ENCODE peak calls at places on chromosomes 4 and X, in six cellular contexts. P, T, D, J, Y and X are unnamed samples.

GRCh38 chr4:47696823-47697222 is 141.0 kb downstream of the CORIN start:
- DNase-seq in P (no peak), T (no peak), D (no peak), J (no peak), Y (no peak), X (no peak)

GRCh38 chrX:153443476-153444332 is 2.2 kb downstream of the TREX2 start:
- DNase-seq in P (no peak), T (no peak), D (no peak), J (no peak), Y (peak; percentile 47), X (no peak)

GRCh38 chr4:76155979-76156378 is 7.8 kb upstream of the NUP54 start:
- DNase-seq in P (no peak), T (no peak), D (no peak), J (no peak), Y (no peak), X (no peak)

GRCh38 chr4:94895081-94895480 is 137.3 kb downstream of the BMPR1B start:
- DNase-seq in P (no peak), T (no peak), D (no peak), J (no peak), Y (no peak), X (no peak)

GRCh38 chr4:168410681-168411080 is 69.6 kb downstream of the DDX60L start:
- DNase-seq in P (no peak), T (no peak), D (no peak), J (no peak), Y (no peak), X (no peak)

GRCh38 chr4:159105761-159106243 is 2.9 kb downstream of the RAPGEF2 start:
- DNase-seq in P (peak; percentile 96), T (peak; percentile 55), D (no peak), J (peak; percentile 55), Y (peak; percentile 63), X (peak; percentile 45)

GRCh38 chr4:31104033-31104432 is 383.9 kb downstream of the PCDH7 start:
- DNase-seq in P (no peak), T (no peak), D (no peak), J (no peak), Y (no peak), X (no peak)

GRCh38 chrX:16606142-16606720 is 43.7 kb upstream of the S100G start:
- DNase-seq in P (no peak), T (no peak), D (no peak), J (no peak), Y (no peak), X (no peak)

GRCh38 chrX:106899276-106899675 is 3.9 kb downstream of the RIPPLY1 start:
- DNase-seq in P (no peak), T (no peak), D (no peak), J (no peak), Y (no peak), X (no peak)

GRCh38 chr4:154349829-154350228 is 141.8 kb downstream of the DCHS2 start:
- DNase-seq in P (no peak), T (no peak), D (no peak), J (no peak), Y (peak; percentile 35), X (no peak)

GRCh38 chrX:150478496-150479492 is 89.6 kb upstream of the MTM1 start:
- DNase-seq in P (no peak), T (no peak), D (no peak), J (no peak), Y (no peak), X (no peak)

GRCh38 chr4:89434364-89434988 is 126.9 kb upstream of the GPRIN3 start:
- DNase-seq in P (peak; percentile 46), T (peak; percentile 65), D (no peak), J (no peak), Y (peak; percentile 31), X (no peak)

GRCh38 chr4:84920591-84920990 is 45.9 kb downstream of the WDFY3 start:
- DNase-seq in P (peak; percentile 65), T (peak; percentile 84), D (no peak), J (no peak), Y (peak; percentile 67), X (no peak)

GRCh38 chr4:3201718-3202702 is 46.9 kb upstream of the MSANTD1 start:
- DNase-seq in P (no peak), T (peak; percentile 10), D (no peak), J (peak; percentile 27), Y (no peak), X (no peak)

GRCh38 chr4:89837385-89837995 is 529 bp upstream of the SNCA start:
- DNase-seq in P (peak; percentile 79), T (peak; percentile 43), D (no peak), J (peak; percentile 91), Y (no peak), X (no peak)

GRCh38 chr4:128354205-128354821 is 66.7 kb upstream of the PGRMC2 start:
- DNase-seq in P (peak; percentile 92), T (peak; percentile 80), D (no peak), J (no peak), Y (peak; percentile 54), X (no peak)

GRCh38 chrX:128653524-128653923 is 601.3 kb upstream of the ACTRT1 start:
- DNase-seq in P (no peak), T (no peak), D (no peak), J (peak; percentile 62), Y (no peak), X (no peak)

GRCh38 chr4:121252224-121252806 is 88.2 kb upstream of the TNIP3 start:
- DNase-seq in P (peak; percentile 65), T (peak; percentile 81), D (peak; percentile 70), J (peak; percentile 90), Y (peak; percentile 75), X (peak; percentile 69)

GRCh38 chrX:1601768-1602085 is 10.3 kb downstream of the AKAP17A start:
- DNase-seq in P (no peak), T (no peak), D (peak; percentile 30), J (no peak), Y (no peak), X (no peak)

GRCh38 chrX:48540015-48540350 is 469 bp downstream of the TBC1D25 start:
- DNase-seq in P (peak; percentile 50), T (peak; percentile 47), D (no peak), J (no peak), Y (no peak), X (no peak)

GRCh38 chr4:5563856-5564255 is 144.5 kb downstream of the EVC2 start:
- DNase-seq in P (no peak), T (no peak), D (no peak), J (no peak), Y (no peak), X (no peak)

GRCh38 chr4:122458625-122459024 is 2.1 kb upstream of the IL2 start:
- DNase-seq in P (peak; percentile 6), T (peak; percentile 4), D (no peak), J (peak; percentile 52), Y (peak; percentile 73), X (no peak)

DNA sequence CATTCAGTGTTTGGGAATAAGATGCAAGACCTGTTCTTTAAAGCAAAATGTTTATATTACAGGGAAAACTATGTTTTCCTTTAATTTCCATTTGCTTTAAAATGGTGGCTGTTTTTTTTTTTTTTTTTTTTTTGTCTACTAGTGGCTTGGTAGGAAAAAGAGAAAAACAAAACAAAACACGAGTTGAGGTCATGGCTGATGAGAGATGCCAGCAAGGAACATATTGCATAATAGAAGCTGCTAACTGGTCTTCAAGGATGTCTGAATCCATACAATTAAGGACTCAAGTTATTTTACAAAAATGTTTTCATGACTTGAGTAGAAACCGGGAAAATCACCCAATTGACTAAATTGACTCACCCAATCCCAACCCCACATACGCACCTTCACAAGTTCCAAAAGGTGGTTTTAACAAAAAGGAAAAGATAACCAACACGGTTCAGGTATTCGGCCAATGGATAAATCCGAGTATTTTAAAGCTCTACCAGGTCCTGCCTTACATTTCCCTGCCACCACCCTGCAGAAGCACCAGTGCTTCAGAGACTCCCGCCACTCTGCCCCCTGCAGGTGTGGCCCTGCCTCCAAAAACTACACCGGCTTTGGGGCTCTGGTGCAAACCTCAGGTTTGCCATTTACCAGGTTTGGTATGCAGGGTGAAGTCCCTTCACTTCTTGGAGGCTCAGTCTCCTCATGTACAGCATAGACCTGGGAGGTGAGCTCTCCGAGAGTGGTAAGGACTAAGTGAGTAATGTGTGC is 27.1 kb downstream of the PIR start:
- DNase-seq in P (no peak), T (peak; percentile 44), D (no peak), J (peak; percentile 86), Y (peak; percentile 5), X (no peak)
- TF ChIP-seq CTCF in P (no peak), T (peak; percentile 6), D (no peak), J (peak; percentile 79), Y (peak; percentile 41), X (peak; percentile 20)

GRCh38 chr4:955931-956381 is 17.4 kb downstream of the DGKQ start:
- DNase-seq in P (no peak), T (no peak), D (peak; percentile 57), J (no peak), Y (no peak), X (no peak)
- H3K36me3 ChIP-seq in P (no peaks in the 10 kb centered on the region), T (no peaks in the 10 kb centered on the region), D (peaks cover 8% of the 10 kb centered on the region), J (no peaks in the 10 kb centered on the region), Y (no peaks in the 10 kb centered on the region), X (no peaks in the 10 kb centered on the region)

GRCh38 chr4:23660865-23661264 is 229.0 kb downstream of the PPARGC1A start:
- DNase-seq in P (no peak), T (no peak), D (no peak), J (no peak), Y (no peak), X (no peak)
- TF ChIP-seq CTCF in P (no peak), T (no peak), D (no peak), J (peak; percentile 58), Y (peak; percentile 16), X (no peak)

DNA sequence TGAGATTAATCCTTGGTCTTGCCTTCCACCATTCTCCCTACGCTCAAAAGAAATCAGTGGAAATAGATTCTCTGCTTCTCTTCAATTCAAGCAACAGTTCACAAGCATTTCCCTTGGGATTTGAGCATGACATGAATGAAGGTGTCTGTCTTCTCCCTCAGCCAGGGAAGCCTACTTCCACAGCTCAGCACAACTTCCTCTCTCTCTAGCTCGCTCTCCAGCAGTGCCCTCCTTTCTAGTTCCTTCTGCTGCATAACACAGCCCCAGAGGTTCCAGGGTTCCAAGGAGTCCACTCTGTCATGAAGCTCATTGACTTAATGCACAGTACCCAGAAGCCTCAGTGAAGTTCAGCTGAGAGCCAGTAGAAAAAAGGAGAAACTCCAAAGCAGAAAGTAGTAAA is 81.3 kb downstream of the PLS3 start:
- DNase-seq in P (no peak), T (peak; percentile 7), D (no peak), J (peak; percentile 59), Y (no peak), X (no peak)
- H3K36me3 ChIP-seq in P (peaks cover 17% of the 10 kb centered on the region), T (peaks cover 63% of the 10 kb centered on the region), D (peaks cover 50% of the 10 kb centered on the region), J (peaks cover 40% of the 10 kb centered on the region), Y (peaks cover 66% of the 10 kb centered on the region), X (no peaks in the 10 kb centered on the region)

GRCh38 chrX:103413981-103414380 is 37.6 kb downstream of the BEX3 start:
- DNase-seq in P (no peak), T (no peak), D (no peak), J (no peak), Y (no peak), X (no peak)
- TF ChIP-seq CTCF in P (no peak), T (no peak), D (no peak), J (no peak), Y (no peak), X (no peak)

GRCh38 chr4:7060346-7061150 is 7.3 kb downstream of the GRPEL1 start:
- DNase-seq in P (no peak), T (no peak), D (no peak), J (no peak), Y (no peak), X (no peak)
- H3K36me3 ChIP-seq in P (peaks cover 24% of the 10 kb centered on the region), T (peaks cover 35% of the 10 kb centered on the region), D (peaks cover 88% of the 10 kb centered on the region), J (peaks cover 79% of the 10 kb centered on the region), Y (peaks cover 52% of the 10 kb centered on the region), X (peaks cover 2% of the 10 kb centered on the region)